ENCODE peak calls at places on chromosome X, in ten cellular contexts. Q is GM12865; J is hippocampal formation; P is WERI-Rb-1; S is stimulated activated CD4-positive, alpha-beta T cell treated with anti-CD3 and anti-CD28 coated beads, Interleukin-15, amount 100 ng/mL, for 24 hours; I is breast epithelium; M is GM12864; T is occipital lobe; H is GM13976; K is colonic mucosa. A is an unnamed sample.
A peak's percentile ranks its signal among the peaks of the same experiment; 100 is the strongest.

GRCh38 chrX:31123335-31123734 is 51.5 kb upstream of the FTHL17 start:
- DNase-seq in Q (no peak), J (no peak), P (no peak), S (no peak), I (no peak), M (no peak), T (no peak), H (no peak), K (no peak), A (no peak)

GRCh38 chrX:113512700-113513395 is 672.2 kb upstream of the AMOT start:
- DNase-seq in Q (no peak), J (no peak), P (no peak), S (no peak), I (no peak), M (no peak), T (no peak), H (no peak), K (no peak), A (no peak)

GRCh38 chrX:17414839-17415238 is 39.8 kb downstream of the NHS start:
- DNase-seq in Q (no peak), J (no peak), P (no peak), S (peak; percentile 2), I (no peak), M (no peak), T (no peak), H (no peak), K (peak; percentile 34), A (no peak)

GRCh38 chrX:724256-724655 is 93.7 kb downstream of the SHOX start:
- DNase-seq in Q (no peak), J (no peak), P (no peak), S (no peak), I (no peak), M (no peak), T (no peak), H (no peak), K (no peak), A (no peak)

GRCh38 chrX:105876658-105877057 is 54.3 kb downstream of the NRK start:
- DNase-seq in Q (peak; percentile 17), J (no peak), P (no peak), S (no peak), I (no peak), M (no peak), T (no peak), H (no peak), K (no peak), A (no peak)

GRCh38 chrX:79413009-79413408 is 45.9 kb upstream of the ITM2A start:
- DNase-seq in Q (peak; percentile 39), J (no peak), P (no peak), S (no peak), I (no peak), M (no peak), T (no peak), H (peak; percentile 15), K (no peak), A (no peak)

GRCh38 chrX:70128071-70128470 is 5.2 kb upstream of the IGBP1 start:
- DNase-seq in Q (no peak), J (no peak), P (peak; percentile 15), S (no peak), I (no peak), M (no peak), T (no peak), H (no peak), K (no peak), A (no peak)

GRCh38 chrX:132738951-132739350 is 219.5 kb downstream of the HS6ST2 start:
- DNase-seq in Q (no peak), J (no peak), P (no peak), S (no peak), I (no peak), M (no peak), T (no peak), H (no peak), K (no peak), A (no peak)

GRCh38 chrX:2608638-2609430 is 82.3 kb upstream of the CD99 start:
- DNase-seq in Q (peak; percentile 83), J (no peak), P (peak; percentile 92), S (peak; percentile 92), I (peak; percentile 67), M (peak; percentile 72), T (no peak), H (peak; percentile 96), K (peak; percentile 93), A (no peak)

GRCh38 chrX:110322603-110323002 is 4.7 kb upstream of the AMMECR1 start:
- DNase-seq in Q (no peak), J (no peak), P (no peak), S (no peak), I (no peak), M (no peak), T (no peak), H (no peak), K (no peak), A (no peak)

GRCh38 chrX:109374276-109374960 is 107.5 kb downstream of the GUCY2F start:
- DNase-seq in Q (no peak), J (no peak), P (no peak), S (no peak), I (no peak), M (no peak), T (no peak), H (no peak), K (no peak), A (no peak)

GRCh38 chrX:70168238-70169188 is 8.8 kb upstream of the DGAT2L6 start:
- DNase-seq in Q (no peak), J (no peak), P (no peak), S (no peak), I (no peak), M (no peak), T (peak; percentile 35), H (no peak), K (no peak), A (no peak)

GRCh38 chrX:39427492-39428289 is 626.4 kb downstream of the MID1IP1 start:
- DNase-seq in Q (no peak), J (no peak), P (no peak), S (peak; percentile 62), I (no peak), M (no peak), T (no peak), H (no peak), K (no peak), A (peak; percentile 17)

GRCh38 chrX:47796433-47796906 is 40.2 kb upstream of the ZNF81 start:
- DNase-seq in Q (no peak), J (no peak), P (no peak), S (no peak), I (no peak), M (no peak), T (no peak), H (no peak), K (no peak), A (no peak)

GRCh38 chrX:75781618-75782017 is 3.4 kb downstream of the MAGEE2 start:
- DNase-seq in Q (no peak), J (peak; percentile 28), P (no peak), S (no peak), I (no peak), M (no peak), T (peak; percentile 32), H (no peak), K (no peak), A (no peak)

GRCh38 chrX:18640686-18641085 is 31.2 kb downstream of the RS1 start:
- DNase-seq in Q (no peak), J (no peak), P (peak; percentile 96), S (no peak), I (no peak), M (no peak), T (no peak), H (no peak), K (no peak), A (no peak)

GRCh38 chrX:1246816-1247215 is 21.8 kb upstream of the CSF2RA start:
- DNase-seq in Q (peak; percentile 78), J (no peak), P (peak; percentile 66), S (peak; percentile 85), I (no peak), M (peak; percentile 39), T (peak; percentile 4), H (peak; percentile 82), K (peak; percentile 77), A (peak; percentile 76)

GRCh38 chrX:109187473-109188168 is 294.3 kb downstream of the GUCY2F start:
- DNase-seq in Q (peak; percentile 1), J (no peak), P (no peak), S (no peak), I (no peak), M (no peak), T (no peak), H (no peak), K (no peak), A (no peak)

GRCh38 chrX:9144643-9145290 is 110.8 kb upstream of the FAM9B start:
- DNase-seq in Q (no peak), J (no peak), P (no peak), S (no peak), I (no peak), M (no peak), T (no peak), H (no peak), K (no peak), A (no peak)

GRCh38 chrX:84339507-84340364 is 151.7 kb upstream of the RPS6KA6 start:
- DNase-seq in Q (peak; percentile 0), J (no peak), P (no peak), S (no peak), I (no peak), M (no peak), T (no peak), H (no peak), K (no peak), A (no peak)

GRCh38 chrX:137352101-137352660 is 213.7 kb upstream of the ZIC3 start:
- DNase-seq in Q (no peak), J (no peak), P (no peak), S (no peak), I (no peak), M (no peak), T (no peak), H (no peak), K (no peak), A (no peak)

GRCh38 chrX:3094261-3094660 is 53.0 kb downstream of the ARSF start:
- DNase-seq in Q (no peak), J (no peak), P (no peak), S (no peak), I (no peak), M (no peak), T (no peak), H (no peak), K (peak; percentile 20), A (no peak)

GRCh38 chrX:140343226-140343873 is 161.5 kb downstream of the SOX3 start:
- DNase-seq in Q (no peak), J (no peak), P (no peak), S (no peak), I (no peak), M (no peak), T (no peak), H (no peak), K (no peak), A (no peak)

GRCh38 chrX:24153175-24153795 is 3.8 kb downstream of the ZFX start:
- DNase-seq in Q (peak; percentile 49), J (no peak), P (no peak), S (peak; percentile 25), I (no peak), M (no peak), T (no peak), H (no peak), K (no peak), A (no peak)

GRCh38 chrX:121307441-121307840 is 260.0 kb downstream of the GLUD2 start:
- DNase-seq in Q (peak; percentile 76), J (no peak), P (no peak), S (peak; percentile 1), I (no peak), M (peak; percentile 57), T (no peak), H (peak; percentile 10), K (no peak), A (no peak)

GRCh38 chrX:120761810-120762209 is 113.9 kb downstream of the CT47B1 start:
- DNase-seq in Q (no peak), J (no peak), P (no peak), S (no peak), I (no peak), M (no peak), T (no peak), H (no peak), K (no peak), A (no peak)

GRCh38 chrX:1788300-1788911 is 173.5 kb downstream of the ASMT start:
- DNase-seq in Q (no peak), J (no peak), P (no peak), S (no peak), I (no peak), M (no peak), T (no peak), H (no peak), K (no peak), A (no peak)

GRCh38 chrX:125710403-125711062 is 390.9 kb downstream of the TEX13C start:
- DNase-seq in Q (no peak), J (no peak), P (no peak), S (no peak), I (no peak), M (no peak), T (no peak), H (no peak), K (no peak), A (no peak)

A was measured in stimulated activated naive CD4-positive, alpha-beta T cell treated with Interleukin-2 at 50 U/mL for 16 hours.